ENCODE peak calls at places on chromosomes 3 and 15, in six cellular contexts. S is K562; F is glomerular endothelial cell; C is astrocyte of the spinal cord; G is stimulated activated CD4-positive, alpha-beta T cell treated with anti-CD3 and anti-CD28 coated beads, TNF-alpha, amount 100 ng/mL, for 4 hours; D is bronchial epithelial cell. M is an unnamed sample.

GRCh38 chr15:54502416-54503075 is 524.3 kb downstream of the UNC13C start:
- DNase-seq in S (no peak), F (no peak), C (no peak), G (no peak), D (no peak), M (no peak)

GRCh38 chr3:161254861-161255260 is 33.8 kb downstream of the NMD3 start:
- DNase-seq in S (no peak), F (no peak), C (no peak), G (no peak), D (no peak), M (no peak)

GRCh38 chr3:127064391-127065137 is 81.6 kb downstream of the PLXNA1 start:
- DNase-seq in S (no peak), F (no peak), C (peak; percentile 22), G (no peak), D (peak; percentile 70), M (peak; percentile 50)

GRCh38 chr3:175431396-175431795 is 572.3 kb downstream of the NAALADL2 start:
- DNase-seq in S (no peak), F (no peak), C (peak; percentile 60), G (no peak), D (no peak), M (peak; percentile 39)

GRCh38 chr3:72274511-72275295 is 489.8 kb upstream of the PROK2 start:
- DNase-seq in S (no peak), F (no peak), C (peak; percentile 80), G (no peak), D (no peak), M (peak; percentile 73)

GRCh38 chr3:169227911-169228310 is 435.6 kb downstream of the MECOM start:
- DNase-seq in S (no peak), F (no peak), C (peak; percentile 71), G (no peak), D (no peak), M (peak; percentile 54)

GRCh38 chr3:192914873-192915272 is 2.8 kb downstream of the MB21D2 start:
- DNase-seq in S (no peak), F (no peak), C (no peak), G (no peak), D (no peak), M (no peak)

GRCh38 chr15:82018201-82018600 is 27.6 kb downstream of the MEX3B start:
- DNase-seq in S (peak; percentile 16), F (no peak), C (no peak), G (no peak), D (no peak), M (no peak)

GRCh38 chr3:51955893-51956770 is 951 bp downstream of the GPR62 start:
- DNase-seq in S (no peak), F (no peak), C (peak; percentile 38), G (no peak), D (peak; percentile 74), M (no peak)

GRCh38 chr3:67635806-67636205 is 18.6 kb downstream of the SUCLG2 start:
- DNase-seq in S (no peak), F (no peak), C (peak; percentile 53), G (no peak), D (peak; percentile 33), M (no peak)

GRCh38 chr3:39712413-39713048 is 96.9 kb upstream of the MYRIP start:
- DNase-seq in S (no peak), F (no peak), C (no peak), G (no peak), D (no peak), M (no peak)

GRCh38 chr3:141266186-141266585 is 34.6 kb downstream of the PXYLP1 start:
- DNase-seq in S (no peak), F (no peak), C (no peak), G (no peak), D (no peak), M (no peak)

GRCh38 chr15:72764656-72765055 is 18.9 kb downstream of the ADPGK start:
- DNase-seq in S (no peak), F (no peak), C (no peak), G (no peak), D (no peak), M (no peak)

GRCh38 chr3:38988955-38989354 is 62.8 kb downstream of the SCN11A start:
- DNase-seq in S (no peak), F (no peak), C (no peak), G (no peak), D (no peak), M (no peak)

GRCh38 chr15:80999623-81000036 is 1.1 kb upstream of the TLNRD1 start:
- DNase-seq in S (peak; percentile 35), F (no peak), C (no peak), G (peak; percentile 46), D (peak; percentile 60), M (no peak)

GRCh38 chr15:31483924-31484368 is 157.3 kb downstream of the KLF13 start:
- DNase-seq in S (no peak), F (no peak), C (no peak), G (no peak), D (no peak), M (no peak)

GRCh38 chr15:78726870-78727551 is 84.3 kb downstream of the ADAMTS7 start:
- DNase-seq in S (peak; percentile 91), F (no peak), C (peak; percentile 5), G (no peak), D (peak; percentile 26), M (no peak)

GRCh38 chr15:62904041-62904440 is 138.5 kb upstream of the TPM1 start:
- DNase-seq in S (no peak), F (no peak), C (no peak), G (no peak), D (no peak), M (no peak)

GRCh38 chr3:99607151-99607550 is 31.2 kb upstream of the COL8A1 start:
- DNase-seq in S (no peak), F (no peak), C (no peak), G (no peak), D (no peak), M (no peak)

GRCh38 chr15:98744506-98744905 is 96.2 kb downstream of the IGF1R start:
- DNase-seq in S (no peak), F (no peak), C (no peak), G (no peak), D (no peak), M (no peak)

GRCh38 chr15:77506311-77507150 is 85.8 kb downstream of the HMG20A start:
- DNase-seq in S (peak; percentile 26), F (no peak), C (peak; percentile 52), G (no peak), D (no peak), M (no peak)

GRCh38 chr3:21414506-21414905 is 336.5 kb downstream of the ZNF385D start:
- DNase-seq in S (no peak), F (no peak), C (no peak), G (no peak), D (no peak), M (no peak)

GRCh38 chr15:73928971-73929627 is 2.8 kb downstream of the LOXL1 start:
- DNase-seq in S (peak; percentile 19), F (no peak), C (no peak), G (no peak), D (no peak), M (no peak)

GRCh38 chr3:187918081-187918644 is 172.9 kb upstream of the BCL6 start:
- DNase-seq in S (no peak), F (no peak), C (no peak), G (no peak), D (no peak), M (no peak)

GRCh38 chr3:57983734-57984518 is 24.3 kb upstream of the FLNB start:
- DNase-seq in S (peak; percentile 19), F (no peak), C (peak; percentile 82), G (peak; percentile 24), D (peak; percentile 90), M (peak; percentile 75)

GRCh38 chr3:64732570-64732969 is 44.8 kb upstream of the ADAMTS9 start:
- DNase-seq in S (no peak), F (no peak), C (peak; percentile 9), G (no peak), D (no peak), M (no peak)

GRCh38 chr3:196246612-196247308 is 30.4 kb downstream of the SLC51A start:
- DNase-seq in S (no peak), F (no peak), C (peak; percentile 84), G (no peak), D (peak; percentile 48), M (no peak)

GRCh38 chr3:49803464-49804140 is 541 bp downstream of the INKA1 start:
- DNase-seq in S (peak; percentile 66), F (no peak), C (no peak), G (no peak), D (peak; percentile 86), M (no peak)

GRCh38 chr15:89198934-89199333 is 22.4 kb downstream of the RLBP1 start:
- DNase-seq in S (no peak), F (no peak), C (no peak), G (no peak), D (no peak), M (no peak)

GRCh38 chr3:38088126-38088525 is 48.8 kb downstream of the ACAA1 start:
- DNase-seq in S (no peak), F (no peak), C (no peak), G (no peak), D (peak; percentile 43), M (no peak)

GRCh38 chr3:49023775-49024174 is 1.9 kb downstream of the NDUFAF3 start:
- DNase-seq in S (no peak), F (no peak), C (no peak), G (no peak), D (no peak), M (no peak)

GRCh38 chr3:150412599-150413069 is 4.5 kb downstream of the TSC22D2 start:
- DNase-seq in S (no peak), F (no peak), C (peak; percentile 77), G (no peak), D (peak; percentile 84), M (peak; percentile 49)